ENCODE peak calls at places on chromosomes 1 and 21, in ten cellular contexts. D is IMR-90, F is NB4, R is BE2C, S is Calu3, A is cardiac muscle cell, I is OCI-LY7, O is left ventricle myocardium inferior, J is GM12864, K is endothelial cell. T is an unnamed sample.

GRCh38 chr1:48047116-48047515 is 49.9 kb upstream of the TRABD2B start:
- DNase-seq in D (no peak), F (no peak), R (no peak), S (no peak), A (no peak), I (no peak), O (no peak), J (no peak), K (no peak), T (no peak)

GRCh38 chr1:198669023-198669698 is 30.3 kb downstream of the PTPRC start:
- DNase-seq in D (peak), F (peak), R (no peak), S (peak), A (no peak), I (no peak), O (no peak), J (peak), K (no peak), T (peak)

GRCh38 chr1:229717774-229718173 is 91.7 kb downstream of the URB2 start:
- DNase-seq in D (no peak), F (no peak), R (peak), S (peak), A (no peak), I (no peak), O (no peak), J (no peak), K (no peak), T (no peak)

GRCh38 chr1:53731779-53732305 is 7.1 kb downstream of the GLIS1 start:
- DNase-seq in D (peak), F (no peak), R (no peak), S (no peak), A (no peak), I (no peak), O (no peak), J (no peak), K (no peak), T (no peak)

GRCh38 chr1:216984536-216984935 is 261.3 kb upstream of the ESRRG start:
- DNase-seq in D (no peak), F (no peak), R (no peak), S (no peak), A (no peak), I (no peak), O (no peak), J (no peak), K (no peak), T (no peak)

GRCh38 chr21:43362928-43363314 is 64.0 kb downstream of the SIK1 start:
- DNase-seq in D (no peak), F (no peak), R (no peak), S (no peak), A (no peak), I (peak), O (no peak), J (no peak), K (no peak), T (no peak)

GRCh38 chr1:20588634-20589225 is at the start of gene CDA:
- DNase-seq in D (no peak), F (peak), R (no peak), S (peak), A (no peak), I (no peak), O (peak), J (no peak), K (no peak), T (no peak)

GRCh38 chr1:4767308-4767707 is 112.9 kb downstream of the AJAP1 start:
- DNase-seq in D (no peak), F (no peak), R (no peak), S (no peak), A (no peak), I (no peak), O (no peak), J (no peak), K (no peak), T (no peak)

GRCh38 chr1:202107801-202108731 is 14.7 kb upstream of the GPR37L1 start:
- DNase-seq in D (no peak), F (no peak), R (peak), S (peak), A (no peak), I (no peak), O (peak), J (no peak), K (no peak), T (no peak)

GRCh38 chr1:76330993-76331603 is 256.6 kb downstream of the ST6GALNAC3 start:
- DNase-seq in D (peak), F (peak), R (peak), S (peak), A (peak), I (peak), O (no peak), J (peak), K (peak), T (peak)

GRCh38 chr1:65001238-65001792 is 35.0 kb upstream of the JAK1 start:
- DNase-seq in D (peak), F (peak), R (no peak), S (no peak), A (peak), I (no peak), O (peak), J (no peak), K (peak), T (no peak)

GRCh38 chr1:14238472-14239059 is 359.9 kb upstream of the KAZN start:
- DNase-seq in D (no peak), F (no peak), R (no peak), S (no peak), A (no peak), I (no peak), O (peak), J (no peak), K (no peak), T (no peak)

GRCh38 chr1:229756666-229757065 is 130.6 kb downstream of the URB2 start:
- DNase-seq in D (peak), F (no peak), R (no peak), S (peak), A (no peak), I (no peak), O (no peak), J (no peak), K (no peak), T (peak)

GRCh38 chr1:89451011-89451410 is 73.6 kb upstream of the LRRC8B start:
- DNase-seq in D (peak), F (no peak), R (no peak), S (no peak), A (no peak), I (no peak), O (no peak), J (no peak), K (no peak), T (no peak)

GRCh38 chr1:45172015-45172414 is 34.4 kb downstream of the ZSWIM5 start:
- DNase-seq in D (no peak), F (peak), R (no peak), S (peak), A (no peak), I (no peak), O (no peak), J (no peak), K (no peak), T (no peak)

DNA sequence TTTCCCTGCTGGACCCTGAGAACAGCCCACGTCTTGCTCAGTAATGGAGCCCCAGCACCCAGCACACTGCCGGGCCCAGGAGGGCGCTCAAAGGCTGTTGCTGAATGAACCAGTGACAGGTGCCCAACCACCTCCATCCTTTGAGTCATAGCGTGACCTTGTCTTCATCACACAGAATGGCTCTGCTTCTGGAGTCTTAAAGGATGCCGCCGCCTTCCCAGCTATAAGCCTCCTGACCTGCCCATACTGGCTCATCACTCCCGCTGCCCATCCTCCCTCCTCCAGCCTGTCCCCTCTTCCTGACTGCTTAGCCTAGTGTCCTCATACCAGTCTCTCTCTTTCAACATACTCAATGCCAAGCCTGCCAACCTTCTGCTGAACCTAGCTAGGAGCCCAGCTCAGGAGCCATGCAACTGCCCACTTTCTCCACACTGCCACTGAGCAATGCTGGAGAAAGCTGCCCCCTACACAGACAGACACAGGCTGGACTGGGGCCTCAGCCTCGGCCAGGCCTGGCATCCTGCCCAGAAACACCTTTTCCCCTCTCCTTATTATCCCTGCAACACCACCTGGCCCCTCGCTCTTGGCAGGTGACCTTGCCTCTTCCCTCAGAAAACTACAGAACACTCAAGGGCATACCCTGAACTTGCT is 14.1 kb downstream of the TTC39A start:
- DNase-seq in D (no peak), F (no peak), R (no peak), S (peak), A (no peak), I (no peak), O (no peak), J (no peak), K (no peak), T (no peak)
- TF ChIP-seq CTCF in D (no peak), F (no peak), R (no peak), S (no peak), A (no peak), I (no peak), O (no peak), J (peak), K (no peak), T (no peak)

DNA sequence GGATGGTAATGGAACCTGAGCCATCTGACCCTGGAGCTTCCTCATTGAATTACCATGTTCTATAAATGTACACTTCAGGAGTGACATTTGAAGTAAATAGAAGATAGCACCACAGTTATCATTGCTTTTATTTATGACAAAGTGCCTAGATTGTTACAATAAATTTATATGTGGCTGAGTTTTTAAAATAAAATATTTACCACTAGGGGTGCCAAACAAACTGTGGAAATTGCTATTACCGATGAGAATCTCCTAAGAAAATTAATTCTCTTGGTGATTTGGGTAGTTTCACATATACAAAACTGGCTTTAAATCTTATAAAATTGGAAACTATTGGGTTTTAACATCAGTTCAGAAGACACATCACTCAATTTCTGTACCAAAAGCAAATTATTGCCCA is 1.4 kb upstream of the TNR start:
- DNase-seq in D (no peak), F (no peak), R (no peak), S (no peak), A (no peak), I (no peak), O (no peak), J (no peak), K (no peak), T (no peak)
- TF ChIP-seq CTCF in D (peak), F (no peak), R (peak), S (no peak), A (peak), I (peak), O (no peak), J (no peak), K (peak), T (no peak)

GRCh38 chr1:172041102-172041501 is 199.8 kb downstream of the DNM3 start:
- DNase-seq in D (no peak), F (no peak), R (no peak), S (no peak), A (no peak), I (no peak), O (no peak), J (no peak), K (no peak), T (no peak)

GRCh38 chr1:172040466-172040865 is 199.2 kb downstream of the DNM3 start:
- DNase-seq in D (peak), F (no peak), R (no peak), S (peak), A (no peak), I (no peak), O (no peak), J (no peak), K (no peak), T (no peak)

GRCh38 chr1:172041689-172042088 is 200.4 kb downstream of the DNM3 start:
- DNase-seq in D (peak), F (no peak), R (no peak), S (no peak), A (no peak), I (no peak), O (no peak), J (no peak), K (no peak), T (peak)
- TF ChIP-seq CTCF in D (peak), F (no peak), R (peak), S (no peak), A (peak), I (peak), O (peak), J (no peak), K (no peak), T (peak)

DNA sequence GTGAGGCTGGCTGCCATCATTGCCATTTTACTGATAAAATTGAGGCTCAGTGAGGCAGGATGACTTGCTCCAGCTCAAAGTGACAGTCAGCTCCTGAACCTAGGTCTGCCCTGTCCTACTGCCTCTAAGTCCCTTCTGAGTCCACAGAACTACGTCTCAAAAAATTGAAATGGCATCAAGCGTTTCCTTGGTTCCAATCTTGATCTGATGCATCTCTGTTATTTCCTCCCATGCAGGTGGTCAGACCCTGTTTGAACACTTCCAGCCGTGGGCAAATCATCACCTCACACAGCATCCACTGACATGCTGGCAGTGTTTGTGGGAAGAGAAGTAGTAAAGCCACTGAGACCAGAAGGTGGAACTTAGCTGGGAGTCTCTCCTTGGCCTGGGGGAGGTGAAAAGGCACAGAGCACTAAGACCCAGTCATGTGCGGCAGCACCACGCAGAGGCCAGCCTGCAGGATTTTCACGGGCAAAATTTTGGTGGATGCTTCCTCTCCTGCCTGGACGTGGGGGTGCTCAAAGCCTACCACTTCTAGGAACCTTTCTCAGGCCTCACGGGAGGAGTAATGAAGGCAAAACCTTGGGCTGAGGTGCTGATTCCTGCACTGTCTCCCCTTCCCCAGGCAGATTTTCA is 7.8 kb upstream of the CPLANE2 start:
- DNase-seq in D (no peak), F (no peak), R (no peak), S (no peak), A (no peak), I (no peak), O (no peak), J (no peak), K (no peak), T (no peak)
- TF ChIP-seq CTCF in D (no peak), F (no peak), R (no peak), S (no peak), A (no peak), I (peak), O (peak), J (no peak), K (peak), T (no peak)

DNA sequence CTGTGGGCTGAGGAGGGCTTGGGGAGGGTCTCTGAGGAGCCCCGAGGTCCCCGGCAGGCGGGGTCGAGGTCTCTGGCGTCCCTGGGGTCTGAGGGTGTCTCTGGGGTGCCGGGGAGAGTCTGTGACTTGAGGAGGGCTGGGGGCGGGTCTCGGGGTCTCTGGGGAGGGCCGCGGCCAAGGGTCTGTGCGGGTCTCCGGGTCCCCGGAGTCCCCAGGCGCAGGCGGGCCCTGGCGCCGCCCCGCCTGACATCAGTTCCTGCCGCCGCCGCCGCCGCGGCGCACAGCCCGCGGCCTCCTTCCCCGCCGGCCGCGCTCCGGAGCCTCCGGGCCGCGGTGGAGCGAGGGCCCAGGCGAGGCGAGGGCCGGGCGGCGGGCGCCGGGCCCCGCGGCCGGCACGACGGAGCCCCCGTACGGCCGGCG is at the start of gene PLEKHM2:
- DNase-seq in D (peak), F (peak), R (peak), S (peak), A (peak), I (peak), O (peak), J (no peak), K (peak), T (no peak)
- TF ChIP-seq CTCF in D (no peak), F (no peak), R (no peak), S (no peak), A (no peak), I (no peak), O (no peak), J (no peak), K (no peak), T (no peak)

T was measured in AG09319.